ENCODE peak calls at places on chromosomes 6 and 20, in five cellular contexts. One of them, this sample, is unnamed.
A peak's percentile ranks its signal among the peaks of the same experiment; 100 is the strongest.

GRCh38 chr6:281469-282103 is 10.7 kb upstream of the DUSP22 start:
- DNase-seq in tibial artery: no peak
- DNase-seq in brain microvascular endothelial cell: no peak
- DNase-seq in astrocyte: no peak
- DNase-seq in MM.1S: no peak
- DNase-seq in this sample: no peak

GRCh38 chr20:43459022-43459942 is 1.6 kb downstream of the SRSF6 start:
- DNase-seq in MM.1S: no peak
- DNase-seq in astrocyte: no peak
- DNase-seq in tibial artery: no peak
- DNase-seq in brain microvascular endothelial cell: peak; percentile 12
- DNase-seq in this sample: no peak

GRCh38 chr6:20905377-20905776 is 371.1 kb downstream of the CDKAL1 start:
- DNase-seq in brain microvascular endothelial cell: no peak
- DNase-seq in MM.1S: no peak
- DNase-seq in tibial artery: no peak
- DNase-seq in astrocyte: no peak
- DNase-seq in this sample: no peak

GRCh38 chr20:37575884-37576283 is 48.2 kb upstream of the BLCAP start:
- DNase-seq in astrocyte: no peak
- DNase-seq in MM.1S: no peak
- DNase-seq in tibial artery: no peak
- DNase-seq in brain microvascular endothelial cell: no peak
- DNase-seq in this sample: no peak

GRCh38 chr20:14951707-14952106 is 614.3 kb upstream of the FLRT3 start:
- DNase-seq in brain microvascular endothelial cell: peak; percentile 13
- DNase-seq in astrocyte: peak; percentile 50
- DNase-seq in tibial artery: no peak
- DNase-seq in MM.1S: no peak
- DNase-seq in this sample: peak; percentile 56

GRCh38 chr6:111997863-111998191 is 56.1 kb upstream of the CCN6 start:
- DNase-seq in MM.1S: no peak
- DNase-seq in brain microvascular endothelial cell: no peak
- DNase-seq in astrocyte: no peak
- DNase-seq in tibial artery: peak; percentile 76
- DNase-seq in this sample: no peak

GRCh38 chr6:101083533-101084172 is 202.5 kb upstream of the ASCC3 start:
- DNase-seq in brain microvascular endothelial cell: peak; percentile 90
- DNase-seq in tibial artery: no peak
- DNase-seq in MM.1S: no peak
- DNase-seq in astrocyte: peak; percentile 71
- DNase-seq in this sample: peak; percentile 73

GRCh38 chr6:114747995-114748625 is 405.3 kb upstream of the HS3ST5 start:
- DNase-seq in MM.1S: peak; percentile 48
- DNase-seq in astrocyte: peak; percentile 42
- DNase-seq in tibial artery: no peak
- DNase-seq in brain microvascular endothelial cell: peak; percentile 60
- DNase-seq in this sample: peak; percentile 9

GRCh38 chr6:157492249-157492648 is 111.3 kb downstream of the ZDHHC14 start:
- DNase-seq in MM.1S: no peak
- DNase-seq in brain microvascular endothelial cell: no peak
- DNase-seq in astrocyte: no peak
- DNase-seq in tibial artery: no peak
- DNase-seq in this sample: no peak

GRCh38 chr6:110965629-110966229 is 7.2 kb downstream of the GTF3C6 start:
- DNase-seq in MM.1S: no peak
- DNase-seq in brain microvascular endothelial cell: no peak
- DNase-seq in tibial artery: no peak
- DNase-seq in astrocyte: no peak
- DNase-seq in this sample: no peak

GRCh38 chr20:47960769-47961525 is 175.7 kb upstream of the SULF2 start:
- DNase-seq in MM.1S: no peak
- DNase-seq in astrocyte: no peak
- DNase-seq in tibial artery: no peak
- DNase-seq in brain microvascular endothelial cell: no peak
- DNase-seq in this sample: no peak

GRCh38 chr6:94389218-94389617 is 969.9 kb upstream of the EPHA7 start:
- DNase-seq in brain microvascular endothelial cell: no peak
- DNase-seq in tibial artery: no peak
- DNase-seq in MM.1S: no peak
- DNase-seq in astrocyte: no peak
- DNase-seq in this sample: peak; percentile 22

GRCh38 chr6:36962874-36963273 is 8.3 kb downstream of the PI16 start:
- DNase-seq in MM.1S: no peak
- DNase-seq in astrocyte: no peak
- DNase-seq in brain microvascular endothelial cell: peak; percentile 51
- DNase-seq in tibial artery: peak; percentile 78
- DNase-seq in this sample: no peak

GRCh38 chr6:159871911-159872310 is 18.9 kb upstream of the MAS1 start:
- DNase-seq in astrocyte: peak; percentile 34
- DNase-seq in MM.1S: no peak
- DNase-seq in tibial artery: no peak
- DNase-seq in brain microvascular endothelial cell: peak; percentile 16
- DNase-seq in this sample: no peak

GRCh38 chr6:14012313-14013036 is 87.7 kb downstream of the RNF182 start:
- DNase-seq in MM.1S: no peak
- DNase-seq in tibial artery: no peak
- DNase-seq in brain microvascular endothelial cell: no peak
- DNase-seq in astrocyte: no peak
- DNase-seq in this sample: no peak

GRCh38 chr6:160054271-160054670 is 67.3 kb upstream of the SLC22A1 start:
- DNase-seq in astrocyte: no peak
- DNase-seq in brain microvascular endothelial cell: no peak
- DNase-seq in tibial artery: no peak
- DNase-seq in MM.1S: no peak
- DNase-seq in this sample: no peak

GRCh38 chr6:166602928-166603690 is 16.6 kb upstream of the RAMACL start:
- DNase-seq in astrocyte: no peak
- DNase-seq in tibial artery: no peak
- DNase-seq in brain microvascular endothelial cell: no peak
- DNase-seq in MM.1S: no peak
- DNase-seq in this sample: no peak

GRCh38 chr6:34155471-34156300 is 9.8 kb upstream of the GRM4 start:
- DNase-seq in tibial artery: peak; percentile 46
- DNase-seq in MM.1S: no peak
- DNase-seq in brain microvascular endothelial cell: no peak
- DNase-seq in astrocyte: no peak
- DNase-seq in this sample: no peak

GRCh38 chr6:52507557-52508260 is 69.2 kb downstream of the TRAM2 start:
- DNase-seq in tibial artery: no peak
- DNase-seq in brain microvascular endothelial cell: peak; percentile 64
- DNase-seq in astrocyte: peak; percentile 72
- DNase-seq in MM.1S: no peak
- DNase-seq in this sample: no peak

GRCh38 chr6:28977351-28978136 is 27.6 kb downstream of the ZNF311 start:
- DNase-seq in astrocyte: peak; percentile 42
- DNase-seq in MM.1S: no peak
- DNase-seq in tibial artery: no peak
- DNase-seq in brain microvascular endothelial cell: peak; percentile 22
- DNase-seq in this sample: peak; percentile 54

GRCh38 chr6:138162104-138162946 is 586 bp downstream of the ARFGEF3 start:
- DNase-seq in tibial artery: no peak
- DNase-seq in brain microvascular endothelial cell: no peak
- DNase-seq in MM.1S: peak; percentile 19
- DNase-seq in astrocyte: no peak
- DNase-seq in this sample: no peak

GRCh38 chr20:21100590-21101452 is 5.3 kb downstream of the LINC00237 start:
- DNase-seq in MM.1S: no peak
- DNase-seq in astrocyte: no peak
- DNase-seq in tibial artery: no peak
- DNase-seq in brain microvascular endothelial cell: no peak
- DNase-seq in this sample: no peak

GRCh38 chr6:82874867-82875266 is 190.8 kb downstream of the UBE3D start:
- DNase-seq in tibial artery: no peak
- DNase-seq in MM.1S: no peak
- DNase-seq in brain microvascular endothelial cell: no peak
- DNase-seq in astrocyte: no peak
- DNase-seq in this sample: no peak

GRCh38 chr20:17036546-17036945 is 190.3 kb upstream of the PCSK2 start:
- DNase-seq in brain microvascular endothelial cell: no peak
- DNase-seq in tibial artery: no peak
- DNase-seq in MM.1S: no peak
- DNase-seq in astrocyte: peak; percentile 38
- DNase-seq in this sample: no peak

GRCh38 chr20:35718972-35719635 is 19.9 kb downstream of the ROMO1 start:
- DNase-seq in tibial artery: no peak
- DNase-seq in astrocyte: no peak
- DNase-seq in MM.1S: no peak
- DNase-seq in brain microvascular endothelial cell: no peak
- DNase-seq in this sample: no peak

GRCh38 chr6:135286962-135287525 is 105.9 kb downstream of the MYB start:
- DNase-seq in astrocyte: no peak
- DNase-seq in MM.1S: no peak
- DNase-seq in brain microvascular endothelial cell: no peak
- DNase-seq in tibial artery: no peak
- DNase-seq in this sample: no peak

GRCh38 chr20:3539708-3540107 is 68.9 kb downstream of the ATRN start:
- DNase-seq in MM.1S: no peak
- DNase-seq in brain microvascular endothelial cell: no peak
- DNase-seq in astrocyte: no peak
- DNase-seq in tibial artery: no peak
- DNase-seq in this sample: no peak

GRCh38 chr6:112384511-112384910 is 37.4 kb downstream of the RFPL4B start:
- DNase-seq in brain microvascular endothelial cell: no peak
- DNase-seq in astrocyte: peak; percentile 40
- DNase-seq in tibial artery: no peak
- DNase-seq in MM.1S: peak; percentile 8
- DNase-seq in this sample: no peak

GRCh38 chr20:53824779-53825178 is 231.1 kb upstream of the ZNF217 start:
- DNase-seq in astrocyte: no peak
- DNase-seq in MM.1S: no peak
- DNase-seq in brain microvascular endothelial cell: no peak
- DNase-seq in tibial artery: no peak
- DNase-seq in this sample: no peak

GRCh38 chr20:7935027-7935551 is 5.2 kb downstream of the HAO1 start:
- DNase-seq in astrocyte: no peak
- DNase-seq in MM.1S: peak; percentile 46
- DNase-seq in tibial artery: no peak
- DNase-seq in brain microvascular endothelial cell: no peak
- DNase-seq in this sample: no peak

GRCh38 chr20:7939663-7940062 is 595 bp downstream of the HAO1 start:
- DNase-seq in astrocyte: no peak
- DNase-seq in MM.1S: no peak
- DNase-seq in brain microvascular endothelial cell: no peak
- DNase-seq in tibial artery: no peak
- DNase-seq in this sample: no peak

GRCh38 chr20:7937328-7937727 is 2.9 kb downstream of the HAO1 start:
- DNase-seq in tibial artery: no peak
- DNase-seq in astrocyte: no peak
- DNase-seq in brain microvascular endothelial cell: no peak
- DNase-seq in MM.1S: no peak
- DNase-seq in this sample: no peak

GRCh38 chr20:7938058-7938457 is 2.2 kb downstream of the HAO1 start:
- DNase-seq in brain microvascular endothelial cell: no peak
- DNase-seq in tibial artery: no peak
- DNase-seq in astrocyte: no peak
- DNase-seq in MM.1S: no peak
- DNase-seq in this sample: no peak

GRCh38 chr20:7936735-7937078 is 3.6 kb downstream of the HAO1 start:
- DNase-seq in astrocyte: no peak
- DNase-seq in MM.1S: no peak
- DNase-seq in brain microvascular endothelial cell: no peak
- DNase-seq in tibial artery: no peak
- DNase-seq in this sample: no peak
- TF ChIP-seq CTCF in astrocyte: no peak
- TF ChIP-seq CTCF in MM.1S: no peak
- TF ChIP-seq CTCF in brain microvascular endothelial cell: no peak
- TF ChIP-seq CTCF in tibial artery: no peak
- TF ChIP-seq CTCF in this sample: no peak

GRCh38 chr20:63846938-63847373 is 14.3 kb upstream of the ABHD16B start:
- DNase-seq in tibial artery: no peak
- DNase-seq in MM.1S: no peak
- DNase-seq in brain microvascular endothelial cell: no peak
- DNase-seq in astrocyte: no peak
- DNase-seq in this sample: no peak
- H3K27ac ChIP-seq in tibial artery: no peak overlapping the region
- H3K27ac ChIP-seq in MM.1S: no peak overlapping the region
- H3K27ac ChIP-seq in brain microvascular endothelial cell: no peak overlapping the region
- H3K27ac ChIP-seq in astrocyte: no peak overlapping the region
- H3K27ac ChIP-seq in this sample: peak overlapping the region; percentile 33

DNA sequence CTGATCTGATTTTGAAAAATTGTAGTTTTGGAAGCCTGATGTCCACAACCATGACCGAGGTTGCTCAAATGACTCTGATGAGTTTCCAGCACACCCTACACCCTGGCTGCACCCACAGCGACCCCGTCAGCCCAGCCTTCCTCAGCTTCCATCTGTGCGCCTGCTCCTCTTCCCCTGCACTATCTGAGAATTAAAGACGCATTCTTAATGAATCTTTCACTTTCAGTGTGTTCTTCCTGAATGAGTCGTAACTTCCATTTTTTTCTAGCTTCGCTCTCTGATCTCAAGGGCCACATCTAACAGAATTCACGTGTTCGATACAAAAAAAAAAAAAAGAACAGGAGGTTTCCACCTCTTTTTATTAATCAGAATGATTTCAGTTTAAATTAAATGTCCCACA is 21.3 kb upstream of the RREB1 start:
- DNase-seq in astrocyte: no peak
- DNase-seq in tibial artery: no peak
- DNase-seq in MM.1S: peak; percentile 68
- DNase-seq in brain microvascular endothelial cell: no peak
- DNase-seq in this sample: no peak
- TF ChIP-seq CTCF in astrocyte: no peak
- TF ChIP-seq CTCF in tibial artery: no peak
- TF ChIP-seq CTCF in MM.1S: peak; percentile 32
- TF ChIP-seq CTCF in brain microvascular endothelial cell: no peak
- TF ChIP-seq CTCF in this sample: no peak

GRCh38 chr6:39924283-39924682 is 10.0 kb downstream of the MOCS1 start:
- DNase-seq in brain microvascular endothelial cell: no peak
- DNase-seq in MM.1S: no peak
- DNase-seq in tibial artery: no peak
- DNase-seq in astrocyte: no peak
- DNase-seq in this sample: no peak

GRCh38 chr6:39923394-39923793 is 10.9 kb downstream of the MOCS1 start:
- DNase-seq in MM.1S: no peak
- DNase-seq in tibial artery: peak; percentile 90
- DNase-seq in brain microvascular endothelial cell: no peak
- DNase-seq in astrocyte: no peak
- DNase-seq in this sample: peak; percentile 43

GRCh38 chr6:39920147-39920546 is 14.1 kb downstream of the MOCS1 start:
- DNase-seq in MM.1S: no peak
- DNase-seq in brain microvascular endothelial cell: no peak
- DNase-seq in tibial artery: no peak
- DNase-seq in astrocyte: no peak
- DNase-seq in this sample: no peak

GRCh38 chr6:39925191-39925930 is 8.9 kb downstream of the MOCS1 start:
- DNase-seq in astrocyte: no peak
- DNase-seq in MM.1S: no peak
- DNase-seq in brain microvascular endothelial cell: no peak
- DNase-seq in tibial artery: no peak
- DNase-seq in this sample: no peak

DNA sequence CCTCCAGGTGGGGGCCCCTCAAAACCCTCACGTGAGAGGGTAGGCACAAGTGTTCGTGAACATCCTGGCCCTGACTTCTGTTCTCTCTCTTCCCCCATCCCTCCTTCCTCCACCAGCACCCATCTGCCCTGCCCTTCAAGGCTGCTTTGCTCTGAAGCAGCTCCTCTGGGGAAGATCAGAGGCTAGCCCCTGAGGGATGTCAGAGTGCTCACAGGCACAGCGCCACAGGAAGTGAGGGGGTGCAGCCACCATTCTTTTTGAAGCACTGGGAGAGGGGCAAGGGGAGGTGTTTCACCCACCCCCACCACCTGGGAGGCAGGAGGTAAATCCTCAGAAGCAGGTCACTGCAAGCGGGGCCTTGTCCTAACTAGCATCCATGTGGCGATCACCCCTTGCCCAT is 11.4 kb downstream of the MOCS1 start:
- DNase-seq in MM.1S: no peak
- DNase-seq in tibial artery: no peak
- DNase-seq in astrocyte: no peak
- DNase-seq in brain microvascular endothelial cell: no peak
- DNase-seq in this sample: no peak
- H3K27ac ChIP-seq in MM.1S: no peak overlapping the region
- H3K27ac ChIP-seq in tibial artery: peak overlapping the region; percentile 56
- H3K27ac ChIP-seq in astrocyte: no peak overlapping the region
- H3K27ac ChIP-seq in brain microvascular endothelial cell: no peak overlapping the region
- H3K27ac ChIP-seq in this sample: no peak overlapping the region